ENCODE peak calls at places on chromosome X, in ten cellular contexts. Z is GM23248; J is IMR-90; O is A549; U is substantia nigra; G is CD4-positive, alpha-beta T cell; S is suprapubic skin; B is neuronal stem cell; W is AG04450; R is tibial artery. F is an unnamed sample.

GRCh38 chrX:150201841-150202240 is 161.3 kb upstream of the MAMLD1 start:
- DNase-seq in Z (no peak), J (no peak), O (no peak), U (no peak), G (no peak), S (no peak), B (no peak), W (no peak), R (no peak), F (no peak)

GRCh38 chrX:37825225-37825842 is 22.0 kb downstream of the DYNLT3 start:
- DNase-seq in Z (peak; percentile 48), J (peak; percentile 38), O (peak; percentile 38), U (no peak), G (peak; percentile 36), S (no peak), B (peak; percentile 6), W (no peak), R (peak; percentile 55), F (no peak)

GRCh38 chrX:16445166-16445752 is 204.7 kb upstream of the S100G start:
- DNase-seq in Z (peak; percentile 41), J (peak; percentile 47), O (peak; percentile 45), U (no peak), G (peak; percentile 28), S (no peak), B (peak; percentile 12), W (no peak), R (no peak), F (no peak)

GRCh38 chrX:106415276-106415895 is 196.4 kb upstream of the RADX start:
- DNase-seq in Z (peak; percentile 43), J (peak; percentile 13), O (peak; percentile 22), U (no peak), G (no peak), S (no peak), B (peak; percentile 14), W (no peak), R (no peak), F (no peak)

GRCh38 chrX:1477801-1478458 is 25.2 kb upstream of the ASMTL start:
- DNase-seq in Z (no peak), J (no peak), O (no peak), U (no peak), G (no peak), S (no peak), B (no peak), W (no peak), R (no peak), F (no peak)

GRCh38 chrX:19709812-19710518 is 177.4 kb downstream of the SH3KBP1 start:
- DNase-seq in Z (peak; percentile 94), J (peak; percentile 93), O (peak; percentile 89), U (no peak), G (no peak), S (no peak), B (no peak), W (no peak), R (no peak), F (no peak)

GRCh38 chrX:138708268-138708667 is 3.2 kb downstream of the FGF13 start:
- DNase-seq in Z (no peak), J (no peak), O (no peak), U (no peak), G (no peak), S (no peak), B (no peak), W (no peak), R (no peak), F (no peak)

GRCh38 chrX:40155617-40156471 is 58.1 kb upstream of the BCOR start:
- DNase-seq in Z (peak; percentile 35), J (no peak), O (peak; percentile 43), U (no peak), G (no peak), S (no peak), B (no peak), W (no peak), R (no peak), F (no peak)

GRCh38 chrX:133575501-133575900 is 160.2 kb upstream of the GPC4 start:
- DNase-seq in Z (no peak), J (no peak), O (no peak), U (no peak), G (no peak), S (no peak), B (no peak), W (no peak), R (no peak), F (no peak)

GRCh38 chrX:80751456-80751855 is 58.2 kb downstream of the BRWD3 start:
- DNase-seq in Z (peak; percentile 46), J (peak; percentile 3), O (no peak), U (no peak), G (no peak), S (no peak), B (no peak), W (no peak), R (no peak), F (no peak)

GRCh38 chrX:39253551-39253950 is 452.3 kb downstream of the MID1IP1 start:
- DNase-seq in Z (peak; percentile 52), J (no peak), O (no peak), U (no peak), G (no peak), S (no peak), B (no peak), W (no peak), R (no peak), F (no peak)

GRCh38 chrX:86066998-86067397 is 19.6 kb upstream of the CHM start:
- DNase-seq in Z (no peak), J (no peak), O (peak; percentile 16), U (no peak), G (no peak), S (no peak), B (no peak), W (no peak), R (no peak), F (no peak)

GRCh38 chrX:71665747-71666146 is 1.6 kb upstream of the LOC101059915 start:
- DNase-seq in Z (no peak), J (no peak), O (no peak), U (no peak), G (no peak), S (no peak), B (no peak), W (no peak), R (no peak), F (no peak)

GRCh38 chrX:22177950-22178349 is 94.8 kb upstream of the CBLL2 start:
- DNase-seq in Z (no peak), J (no peak), O (no peak), U (no peak), G (no peak), S (no peak), B (no peak), W (no peak), R (no peak), F (no peak)
- H3K27ac ChIP-seq in Z (no peak overlapping the region), J (no peak overlapping the region), O (no peak overlapping the region), U (no peak overlapping the region), G (no peak overlapping the region), S (no peak overlapping the region), B (no peak overlapping the region), W (no peak overlapping the region), R (no peak overlapping the region), F (no peak overlapping the region)

DNA sequence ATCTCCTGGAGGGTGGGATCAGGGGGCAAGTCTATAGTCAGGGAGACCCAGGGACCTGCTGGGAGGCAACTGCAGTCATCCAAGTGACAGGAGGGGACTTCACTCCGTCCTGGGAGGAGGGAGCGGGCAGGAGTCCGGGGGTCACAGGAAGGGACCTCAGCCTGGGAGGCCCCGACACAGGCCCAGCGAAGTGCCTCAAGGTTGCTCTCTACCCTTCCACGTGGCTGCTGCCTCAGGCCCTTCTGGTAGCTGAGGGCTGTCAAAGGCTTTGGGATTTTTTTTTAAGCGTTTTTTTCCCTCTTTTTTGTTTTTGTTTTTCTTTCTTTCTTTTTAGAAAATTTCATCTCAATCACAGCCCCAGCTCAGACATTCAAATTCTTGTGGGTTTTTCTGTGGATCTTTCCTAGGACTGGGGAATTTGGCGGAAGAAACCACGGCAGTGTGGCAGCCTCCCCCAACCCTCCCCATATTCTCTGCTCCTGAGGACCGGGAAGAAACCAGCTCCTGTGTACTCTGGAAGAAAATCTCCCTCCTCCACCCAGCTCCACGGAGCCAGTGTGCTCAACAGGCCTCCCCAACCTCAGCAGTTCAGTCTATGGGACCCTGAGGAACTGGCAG is 1.4 kb upstream of the HAUS7 start:
- DNase-seq in Z (no peak), J (peak; percentile 31), O (no peak), U (no peak), G (no peak), S (no peak), B (no peak), W (no peak), R (no peak), F (no peak)
- H3K27ac ChIP-seq in Z (no peak overlapping the region), J (no peak overlapping the region), O (no peak overlapping the region), U (no peak overlapping the region), G (no peak overlapping the region), S (no peak overlapping the region), B (no peak overlapping the region), W (no peak overlapping the region), R (peak overlapping the region; percentile 80), F (no peak overlapping the region)

GRCh38 chrX:46582964-46583363 is 9.4 kb downstream of the CHST7 start:
- DNase-seq in Z (peak; percentile 87), J (peak; percentile 92), O (peak; percentile 47), U (no peak), G (no peak), S (no peak), B (no peak), W (peak; percentile 81), R (no peak), F (no peak)
- H3K27ac ChIP-seq in Z (peak overlapping the region; percentile 98), J (peak overlapping the region; percentile 68), O (peak overlapping the region; percentile 84), U (no peak overlapping the region), G (no peak overlapping the region), S (no peak overlapping the region), B (no peak overlapping the region), W (peak overlapping the region; percentile 92), R (peak overlapping the region; percentile 64), F (no peak overlapping the region)

GRCh38 chrX:8916697-8917096 is 115.5 kb upstream of the FAM9A start:
- DNase-seq in Z (no peak), J (no peak), O (no peak), U (no peak), G (no peak), S (no peak), B (no peak), W (no peak), R (no peak), F (no peak)

GRCh38 chrX:8919801-8920200 is 114.1 kb downstream of the FAM9B start:
- DNase-seq in Z (no peak), J (no peak), O (no peak), U (no peak), G (no peak), S (no peak), B (no peak), W (no peak), R (no peak), F (no peak)

GRCh38 chrX:8914636-8915035 is 113.5 kb upstream of the FAM9A start:
- DNase-seq in Z (peak; percentile 51), J (no peak), O (no peak), U (no peak), G (no peak), S (no peak), B (no peak), W (no peak), R (no peak), F (no peak)

DNA sequence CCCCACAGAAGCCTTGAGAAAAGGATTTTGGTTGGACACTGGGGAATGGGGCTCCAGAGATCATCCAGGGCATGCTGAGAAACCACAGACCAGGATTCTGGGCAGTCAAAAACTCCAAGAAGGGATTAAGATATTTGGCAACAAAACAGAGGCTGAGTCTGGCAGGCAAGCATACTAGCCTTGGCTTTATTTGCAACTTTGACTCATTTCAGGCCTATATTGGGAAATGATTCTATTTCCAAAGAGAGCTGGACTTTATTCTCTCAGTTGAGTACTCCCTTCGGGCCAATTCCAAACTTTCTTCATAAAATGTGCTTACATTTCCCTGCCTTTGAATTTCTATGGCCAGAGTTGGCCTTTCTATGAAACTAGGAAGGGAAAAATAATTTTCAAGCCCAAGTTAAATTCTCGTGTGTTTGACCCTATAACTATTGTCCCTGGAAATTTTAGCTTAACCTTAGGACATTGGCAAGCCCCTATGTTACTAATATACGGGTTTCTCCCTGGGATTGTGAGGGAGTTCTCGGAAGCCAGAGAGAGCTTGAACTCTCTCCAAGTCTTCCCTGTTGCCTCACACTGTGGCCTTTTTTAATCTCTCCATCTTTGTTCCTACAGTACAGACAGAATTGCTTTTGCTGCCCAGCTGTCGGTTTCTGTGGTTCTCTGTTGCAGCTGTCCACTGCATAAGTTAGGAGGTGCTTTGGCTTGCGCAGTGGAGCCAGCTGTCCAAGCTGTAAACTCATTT is 112.7 kb upstream of the FAM9A start:
- DNase-seq in Z (peak; percentile 81), J (peak; percentile 47), O (peak; percentile 3), U (no peak), G (no peak), S (no peak), B (no peak), W (peak; percentile 13), R (no peak), F (no peak)
- H3K27ac ChIP-seq in Z (peak overlapping the region; percentile 79), J (peak overlapping the region; percentile 33), O (no peak overlapping the region), U (no peak overlapping the region), G (no peak overlapping the region), S (no peak overlapping the region), B (no peak overlapping the region), W (peak overlapping the region; percentile 11), R (peak overlapping the region; percentile 49), F (no peak overlapping the region)

F was measured in caudate nucleus.